ENCODE peak calls at places on chromosomes 5 and 9, in eight cellular contexts. M is left ventricle myocardium inferior, E is K562, D is psoas muscle, G is mucosa of descending colon, W is breast epithelium, Y is tibial artery, O is pancreas. K is an unnamed sample. For H3K36me3, the result is how much of the 10 kb centered on the place peaks cover.

GRCh38 chr9:98958271-98958989 is 14.7 kb downstream of the COL15A1 start:
- DNase-seq in Y (no peak), E (no peak), G (peak), D (no peak), W (no peak), M (no peak), O (no peak), K (no peak)

GRCh38 chr9:135095470-135096407 is 8.3 kb downstream of the OLFM1 start:
- DNase-seq in O (no peak), M (no peak), Y (no peak), D (no peak), E (no peak), W (no peak), G (no peak), K (no peak)

GRCh38 chr5:169100735-169101075 is 200.2 kb downstream of the SLIT3 start:
- DNase-seq in M (no peak), E (no peak), D (no peak), G (no peak), Y (no peak), W (no peak), O (no peak), K (no peak)

GRCh38 chr5:90640484-90641059 is 82.0 kb downstream of the ADGRV1 start:
- DNase-seq in D (no peak), W (no peak), Y (no peak), M (no peak), G (no peak), E (no peak), O (peak), K (no peak)

GRCh38 chr9:88090151-88090581 is 48.1 kb downstream of the SPATA31C2 start:
- DNase-seq in O (peak), D (no peak), W (no peak), Y (peak), G (no peak), E (no peak), M (peak), K (no peak)

GRCh38 chr5:89697581-89697980 is 712.0 kb downstream of the CETN3 start:
- DNase-seq in E (no peak), Y (no peak), O (no peak), W (no peak), D (no peak), G (no peak), M (no peak), K (no peak)

GRCh38 chr9:112327718-112328450 is 5.5 kb downstream of the PTBP3 start:
- DNase-seq in D (no peak), W (no peak), E (no peak), Y (no peak), M (no peak), G (no peak), O (no peak), K (no peak)

GRCh38 chr9:17082343-17082742 is 52.5 kb upstream of the CNTLN start:
- DNase-seq in Y (no peak), E (no peak), M (no peak), W (no peak), D (no peak), O (no peak), G (peak), K (no peak)

GRCh38 chr9:133135193-133135745 is 14.2 kb upstream of the RALGDS start:
- DNase-seq in W (peak), Y (no peak), D (peak), M (no peak), E (no peak), G (peak), O (peak), K (peak)

GRCh38 chr5:123360910-123361309 is 62.3 kb downstream of the CEP120 start:
- DNase-seq in E (no peak), G (no peak), Y (no peak), W (no peak), D (no peak), M (no peak), O (no peak), K (no peak)

GRCh38 chr5:119355636-119356383 is at the start of gene TNFAIP8:
- DNase-seq in W (peak), D (peak), M (peak), Y (peak), O (peak), E (no peak), G (peak), K (peak)

GRCh38 chr5:82975396-82975795 is 101.8 kb downstream of the TMEM167A start:
- DNase-seq in O (no peak), G (no peak), W (no peak), E (no peak), Y (no peak), D (no peak), M (no peak), K (no peak)

GRCh38 chr5:42950091-42950465 is 90.0 kb downstream of the ANXA2R start:
- DNase-seq in O (no peak), G (no peak), E (no peak), W (no peak), Y (no peak), D (no peak), M (no peak), K (no peak)

GRCh38 chr5:53430618-53431252 is 49.7 kb upstream of the FST start:
- DNase-seq in Y (no peak), W (no peak), E (no peak), O (no peak), G (peak), M (no peak), D (no peak), K (no peak)

GRCh38 chr5:154038241-154038603 is 488 bp downstream of the FAM114A2 start:
- DNase-seq in E (peak), O (peak), Y (no peak), W (no peak), G (peak), M (no peak), D (no peak), K (peak)

GRCh38 chr9:110994771-110995241 is 43.5 kb downstream of the LPAR1 start:
- DNase-seq in W (no peak), G (no peak), O (no peak), Y (no peak), D (no peak), E (no peak), M (no peak), K (no peak)

GRCh38 chr5:33513786-33514185 is 73.0 kb downstream of the TARS1 start:
- DNase-seq in M (no peak), O (no peak), D (no peak), W (no peak), G (no peak), Y (peak), E (no peak), K (no peak)

GRCh38 chr9:84823426-84824271 is 154.1 kb downstream of the NTRK2 start:
- DNase-seq in G (peak), E (no peak), M (no peak), D (no peak), W (no peak), Y (peak), O (no peak), K (no peak)

GRCh38 chr5:59745422-59745863 is 148.1 kb downstream of the PDE4D start:
- DNase-seq in O (peak), M (no peak), W (no peak), G (no peak), E (no peak), D (peak), Y (peak), K (no peak)

GRCh38 chr9:111842313-111842712 is 47.6 kb upstream of the SHOC1 start:
- DNase-seq in O (no peak), M (no peak), W (no peak), G (no peak), E (no peak), Y (no peak), D (no peak), K (no peak)

GRCh38 chr5:141822134-141822533 is 56.1 kb downstream of the PCDH1 start:
- DNase-seq in G (no peak), D (peak), M (peak), W (peak), E (no peak), Y (peak), O (no peak), K (no peak)

GRCh38 chr5:10914741-10915480 is 153.9 kb upstream of the DAP start:
- DNase-seq in D (no peak), E (no peak), M (no peak), G (no peak), Y (no peak), W (no peak), O (no peak), K (no peak)

GRCh38 chr9:21836437-21837161 is 34.2 kb downstream of the MTAP start:
- DNase-seq in Y (no peak), O (no peak), D (no peak), M (no peak), E (no peak), G (no peak), W (no peak), K (no peak)

GRCh38 chr9:121206516-121207370 is 5.1 kb upstream of the RAB14 start:
- DNase-seq in E (no peak), W (no peak), D (no peak), O (no peak), Y (no peak), M (no peak), G (no peak), K (no peak)

GRCh38 chr9:25733336-25733982 is 55.2 kb upstream of the TUSC1 start:
- DNase-seq in M (no peak), W (no peak), O (peak), Y (no peak), E (no peak), G (no peak), D (no peak), K (no peak)

GRCh38 chr5:147559725-147560124 is 49.9 kb upstream of the DPYSL3 start:
- DNase-seq in G (no peak), D (no peak), W (no peak), Y (no peak), E (no peak), O (no peak), M (no peak), K (no peak)

GRCh38 chr5:89034588-89034987 is 151.6 kb upstream of the MEF2C start:
- DNase-seq in G (no peak), D (no peak), Y (no peak), O (no peak), W (no peak), M (no peak), E (no peak), K (no peak)

GRCh38 chr9:69395718-69396117 is 70.7 kb downstream of the ENTREP1 start:
- DNase-seq in W (no peak), M (no peak), E (no peak), O (no peak), G (no peak), Y (no peak), D (no peak), K (no peak)

GRCh38 chr9:83234541-83234940 is 171.6 kb upstream of the RASEF start:
- DNase-seq in G (no peak), Y (no peak), M (no peak), O (no peak), D (no peak), E (no peak), W (no peak), K (no peak)

GRCh38 chr5:34012791-34013190 is 4.9 kb upstream of the AMACR start:
- DNase-seq in E (no peak), M (no peak), D (no peak), O (no peak), Y (no peak), W (no peak), G (no peak), K (no peak)

GRCh38 chr9:77423841-77424240 is 224.3 kb downstream of the GNA14 start:
- DNase-seq in W (no peak), G (no peak), O (no peak), M (no peak), D (no peak), E (no peak), Y (no peak), K (no peak)

GRCh38 chr5:115557667-115558387 is 13.3 kb upstream of the FEM1C start:
- DNase-seq in G (peak), E (no peak), Y (no peak), W (no peak), O (peak), D (no peak), M (no peak), K (no peak)

GRCh38 chr5:65825388-65826328 is 100.7 kb upstream of the ERBIN start:
- DNase-seq in M (no peak), E (no peak), W (no peak), D (no peak), O (no peak), Y (no peak), G (no peak), K (no peak)

GRCh38 chr5:180670586-180671359 is 21.4 kb upstream of the FLT4 start:
- DNase-seq in O (peak), W (no peak), D (no peak), E (peak), G (peak), M (peak), Y (no peak), K (no peak)

GRCh38 chr9:91141407-91141973 is 220.2 kb downstream of the AUH start:
- DNase-seq in G (no peak), O (no peak), M (no peak), W (no peak), D (no peak), Y (no peak), E (no peak), K (no peak)

GRCh38 chr5:74851684-74852353 is 14.4 kb downstream of the FAM169A start:
- DNase-seq in W (no peak), E (no peak), D (no peak), G (no peak), M (no peak), Y (no peak), O (no peak), K (no peak)

GRCh38 chr9:72315089-72315509 is 49.9 kb downstream of the ZFAND5 start:
- DNase-seq in M (peak), E (no peak), G (peak), Y (peak), W (peak), O (peak), D (peak), K (peak)

GRCh38 chr5:150061538-150061995 is 24.8 kb downstream of the CSF1R start:
- DNase-seq in D (no peak), O (no peak), Y (peak), G (no peak), W (no peak), M (no peak), E (no peak), K (no peak)

DNA sequence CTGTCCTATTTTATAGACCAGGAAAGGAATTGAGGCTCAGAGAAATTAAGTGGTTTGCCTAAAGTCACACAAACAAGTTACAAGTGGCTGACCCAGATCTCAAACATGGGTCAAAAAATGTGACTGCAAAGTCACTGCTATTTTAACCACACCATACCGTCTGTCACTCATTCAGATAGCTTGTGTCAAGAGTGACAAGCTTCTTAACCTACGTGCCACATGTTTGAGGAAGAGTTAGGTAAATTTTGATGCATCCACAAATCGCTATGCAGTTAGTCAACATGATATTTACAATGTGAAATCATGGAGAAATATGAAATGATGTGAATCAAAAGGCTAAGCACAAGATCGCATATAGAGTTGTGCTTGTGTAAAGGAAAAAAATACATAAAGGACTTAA is 22.7 kb upstream of the GNE start:
- DNase-seq in M (no peak), O (no peak), G (no peak), D (no peak), W (no peak), Y (no peak), E (no peak), K (no peak)
- TF ChIP-seq CTCF in M (no peak), O (no peak), G (no peak), D (no peak), W (no peak), Y (no peak), E (no peak), K (no peak)

DNA sequence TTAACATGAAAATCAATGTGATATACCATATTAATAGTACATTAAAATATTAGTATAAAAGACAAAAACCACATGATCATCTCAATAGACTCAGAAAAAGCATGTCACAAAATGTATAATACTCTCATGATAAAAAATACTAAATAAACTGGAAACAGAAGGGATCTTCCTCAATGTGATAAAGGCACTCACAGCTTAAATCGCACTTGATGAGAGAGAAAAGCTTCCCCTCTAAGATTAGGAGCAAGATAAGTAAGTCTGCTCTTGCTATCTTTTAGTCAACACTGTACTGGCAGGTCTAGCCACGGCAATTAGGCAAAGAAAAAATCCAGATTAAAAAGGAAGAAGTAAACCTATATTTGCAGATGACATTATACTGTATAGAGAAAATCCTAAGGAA is 21.8 kb upstream of the MSH3 start:
- DNase-seq in M (no peak), G (no peak), Y (no peak), O (no peak), W (no peak), E (no peak), D (no peak), K (no peak)
- H3K36me3 ChIP-seq in M (under half), G (under half), Y (half or more), O (under half), W (under half), E (half or more), D (under half), K (under half)

GRCh38 chr5:112346411-112347044 is 72.5 kb downstream of the EPB41L4A start:
- DNase-seq in E (no peak), Y (no peak), M (no peak), W (no peak), G (no peak), D (no peak), O (no peak), K (no peak)
- TF ChIP-seq CTCF in E (no peak), Y (no peak), M (no peak), W (no peak), G (no peak), D (no peak), O (no peak), K (no peak)

DNA sequence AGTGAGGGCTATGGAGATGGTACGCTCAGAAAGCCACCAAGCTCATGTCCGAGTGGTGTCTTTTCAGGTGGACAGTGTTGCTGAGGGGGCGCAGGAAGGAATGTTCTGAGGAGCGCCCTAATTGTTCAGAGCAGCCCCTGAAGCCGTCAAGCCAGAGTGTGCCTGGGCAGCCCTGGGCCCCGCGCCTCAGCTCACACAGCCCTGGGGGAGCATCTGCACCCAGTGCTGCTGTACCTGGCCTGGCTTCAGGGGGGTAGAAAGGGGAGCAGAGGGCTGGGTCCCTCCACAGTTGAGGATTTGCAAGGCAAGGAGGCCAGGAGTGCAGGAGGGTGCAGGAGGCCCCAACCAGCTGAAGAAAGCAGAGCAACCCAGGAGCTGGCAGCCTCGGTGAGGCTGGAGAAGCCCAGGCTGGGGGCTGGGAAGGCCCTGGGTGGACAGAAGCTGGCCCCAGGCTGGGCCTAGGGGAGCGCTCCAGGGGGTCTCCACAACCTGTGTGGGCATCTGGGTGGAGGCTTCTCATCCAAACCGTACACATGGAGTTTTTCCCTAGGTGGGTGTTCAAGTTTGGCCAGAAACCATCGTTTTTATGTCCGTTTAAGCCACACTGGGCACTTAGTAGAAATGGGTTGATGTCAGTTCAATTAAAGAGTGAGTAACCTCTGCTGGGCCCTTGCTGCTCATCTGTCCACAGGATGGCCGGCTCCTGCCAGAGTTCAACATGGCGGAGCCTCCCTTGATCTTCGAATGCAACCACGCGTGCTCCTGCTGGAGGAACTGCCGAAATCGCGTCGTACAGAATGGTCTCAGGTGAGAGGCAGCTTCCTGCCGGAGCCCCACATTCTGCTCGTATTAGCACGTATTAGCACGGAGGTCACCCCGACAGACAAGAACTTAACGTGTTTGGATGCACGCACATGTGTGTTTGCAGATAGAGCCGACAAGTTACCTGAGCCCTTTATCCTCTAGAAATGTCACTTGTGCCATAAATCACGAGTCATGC is 62.0 kb upstream of the CACNA1B start:
- DNase-seq in M (no peak), G (no peak), W (peak), D (no peak), Y (no peak), O (no peak), E (no peak), K (no peak)
- H3K36me3 ChIP-seq in M (half or more), G (under half), W (under half), D (half or more), Y (half or more), O (under half), E (half or more), K (under half)